ENCODE peak calls at places on chromosomes 13 and 19, in six cellular contexts. H is aorta, C is iPS DF 6.9, V is PC-3, T is uterus, I is MM.1S. M is an unnamed sample.

GRCh38 chr19:42275103-42275502 is 6.1 kb downstream of the CIC start:
- DNase-seq in H (peak; percentile 38), C (no peak), V (no peak), T (no peak), I (no peak), M (no peak)

GRCh38 chr13:35599385-35599784 is 122.9 kb upstream of the MAB21L1 start:
- DNase-seq in H (no peak), C (no peak), V (no peak), T (no peak), I (no peak), M (no peak)

GRCh38 chr19:7789447-7789846 is 26.4 kb downstream of the CLEC4M start:
- DNase-seq in H (no peak), C (no peak), V (no peak), T (no peak), I (no peak), M (no peak)

GRCh38 chr13:37741536-37741935 is 128.0 kb downstream of the TRPC4 start:
- DNase-seq in H (no peak), C (no peak), V (no peak), T (no peak), I (no peak), M (no peak)

GRCh38 chr13:107497661-107498060 is 717.7 kb downstream of the LIG4 start:
- DNase-seq in H (no peak), C (no peak), V (no peak), T (no peak), I (no peak), M (no peak)

GRCh38 chr19:17829855-17830566 is 8.7 kb upstream of the INSL3 start:
- DNase-seq in H (no peak), C (peak; percentile 82), V (peak; percentile 84), T (no peak), I (no peak), M (no peak)

GRCh38 chr19:2014081-2014693 is 1.3 kb downstream of the BTBD2 start:
- DNase-seq in H (no peak), C (no peak), V (no peak), T (no peak), I (no peak), M (no peak)

GRCh38 chr13:88895261-88895941 is 1224.2 kb downstream of the SLITRK5 start:
- DNase-seq in H (no peak), C (no peak), V (no peak), T (no peak), I (no peak), M (no peak)

GRCh38 chr13:103031332-103031873 is 34.8 kb downstream of the SLC10A2 start:
- DNase-seq in H (no peak), C (no peak), V (no peak), T (no peak), I (no peak), M (no peak)

GRCh38 chr13:53601181-53601580 is 572.6 kb downstream of the OLFM4 start:
- DNase-seq in H (no peak), C (no peak), V (no peak), T (no peak), I (no peak), M (no peak)

GRCh38 chr13:31896427-31896826 is 135.1 kb upstream of the FRY start:
- DNase-seq in H (no peak), C (no peak), V (no peak), T (no peak), I (peak; percentile 34), M (peak; percentile 66)

GRCh38 chr19:41307090-41307875 is 2.7 kb upstream of the CCDC97 start:
- DNase-seq in H (no peak), C (no peak), V (no peak), T (no peak), I (no peak), M (no peak)

GRCh38 chr19:18975011-18975410 is 34.0 kb upstream of the HOMER3 start:
- DNase-seq in H (no peak), C (no peak), V (peak; percentile 42), T (no peak), I (no peak), M (no peak)

GRCh38 chr19:2556221-2557092 is 80.5 kb downstream of the GADD45B start:
- DNase-seq in H (peak; percentile 44), C (no peak), V (no peak), T (no peak), I (no peak), M (no peak)

GRCh38 chr13:33263976-33264619 is 21.5 kb downstream of the STARD13 start:
- DNase-seq in H (no peak), C (no peak), V (no peak), T (no peak), I (no peak), M (no peak)
- H3K27ac ChIP-seq in H (no peak overlapping the region), C (no peak overlapping the region), V (no peak overlapping the region), T (peak overlapping the region; percentile 69), I (no peak overlapping the region), M (no peak overlapping the region)

DNA sequence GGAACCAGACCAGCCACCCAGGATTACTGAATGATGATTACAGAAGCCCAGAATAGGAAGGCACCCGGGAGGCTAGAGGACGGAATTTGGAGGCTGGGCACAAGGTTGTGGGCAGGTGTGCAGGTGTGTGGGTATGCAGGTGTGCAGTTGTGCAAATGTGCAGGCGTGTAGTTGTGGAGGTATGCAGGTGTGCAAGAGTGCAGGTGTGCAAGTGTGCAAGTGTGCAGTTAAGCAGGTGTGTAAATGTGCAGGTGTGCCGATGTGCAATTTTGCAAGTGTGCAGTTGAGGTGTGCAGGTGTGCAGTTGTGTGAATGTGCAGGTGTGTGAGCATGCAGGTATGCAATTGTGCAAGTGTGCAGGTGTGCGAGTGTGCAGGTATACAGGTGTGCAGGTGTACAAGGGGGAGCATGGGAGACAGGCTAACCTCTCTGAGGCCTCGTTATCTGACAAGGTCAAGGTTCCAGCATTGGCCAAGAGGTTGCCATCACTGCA is 131.8 kb downstream of the KCTD15 start:
- DNase-seq in H (no peak), C (no peak), V (no peak), T (no peak), I (no peak), M (no peak)
- H3K27ac ChIP-seq in H (no peak overlapping the region), C (no peak overlapping the region), V (no peak overlapping the region), T (no peak overlapping the region), I (no peak overlapping the region), M (no peak overlapping the region)

DNA sequence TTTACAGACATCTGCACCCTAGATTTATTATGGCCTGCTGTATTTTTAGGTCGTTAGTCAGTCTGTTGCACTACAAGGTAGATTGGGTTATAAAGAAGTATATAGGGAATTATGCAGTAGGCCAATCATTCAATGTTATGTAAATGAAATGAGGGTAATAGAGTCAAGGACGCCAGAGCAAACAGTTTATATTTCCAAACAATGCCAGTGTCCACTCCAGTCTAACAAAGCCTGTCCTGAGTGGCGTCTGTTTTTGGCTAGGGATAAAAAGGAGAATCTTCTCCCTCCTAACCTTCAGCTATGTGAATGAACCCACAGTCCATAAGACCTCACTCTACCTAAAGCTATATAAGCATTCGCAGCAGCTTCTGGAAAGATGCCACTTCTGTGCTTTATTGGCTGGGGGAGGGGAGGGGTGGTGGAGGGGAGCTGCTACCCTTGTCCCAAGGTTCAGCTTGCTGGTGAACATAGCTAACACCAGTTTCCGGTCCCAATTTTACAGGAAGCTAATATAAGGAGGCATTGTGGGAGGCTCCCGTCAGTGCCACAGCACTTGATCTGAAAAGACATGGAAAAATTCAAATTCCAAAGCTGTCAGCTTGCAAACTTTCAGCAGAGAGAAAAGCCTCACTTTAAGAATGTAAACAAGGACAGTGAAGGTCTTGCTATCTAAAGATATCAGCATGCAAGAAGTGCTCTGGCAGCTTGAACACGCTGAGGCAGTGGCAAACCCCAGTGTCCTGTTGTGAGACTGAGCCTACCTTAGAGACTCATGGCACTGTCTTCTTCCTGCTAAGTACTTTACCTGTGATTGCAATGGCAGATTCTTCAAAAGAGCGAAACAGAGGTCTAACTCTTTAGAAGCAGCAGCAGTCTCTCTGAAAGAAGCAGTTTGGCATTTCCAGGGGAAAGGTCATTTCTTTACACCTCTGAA is 369.9 kb downstream of the PCDH9 start:
- DNase-seq in H (no peak), C (no peak), V (no peak), T (no peak), I (no peak), M (no peak)
- H3K27ac ChIP-seq in H (no peak overlapping the region), C (no peak overlapping the region), V (no peak overlapping the region), T (no peak overlapping the region), I (no peak overlapping the region), M (no peak overlapping the region)

GRCh38 chr13:48401480-48401879 is 11.4 kb downstream of the LPAR6 start:
- DNase-seq in H (no peak), C (no peak), V (no peak), T (no peak), I (peak; percentile 18), M (no peak)

GRCh38 chr13:48403929-48404328 is 9.0 kb downstream of the LPAR6 start:
- DNase-seq in H (peak; percentile 48), C (no peak), V (no peak), T (no peak), I (no peak), M (no peak)

GRCh38 chr13:48400820-48401219 is 12.1 kb downstream of the LPAR6 start:
- DNase-seq in H (no peak), C (no peak), V (peak; percentile 59), T (no peak), I (peak; percentile 12), M (no peak)

GRCh38 chr13:48403151-48403631 is 9.7 kb downstream of the LPAR6 start:
- DNase-seq in H (no peak), C (no peak), V (no peak), T (no peak), I (no peak), M (no peak)

DNA sequence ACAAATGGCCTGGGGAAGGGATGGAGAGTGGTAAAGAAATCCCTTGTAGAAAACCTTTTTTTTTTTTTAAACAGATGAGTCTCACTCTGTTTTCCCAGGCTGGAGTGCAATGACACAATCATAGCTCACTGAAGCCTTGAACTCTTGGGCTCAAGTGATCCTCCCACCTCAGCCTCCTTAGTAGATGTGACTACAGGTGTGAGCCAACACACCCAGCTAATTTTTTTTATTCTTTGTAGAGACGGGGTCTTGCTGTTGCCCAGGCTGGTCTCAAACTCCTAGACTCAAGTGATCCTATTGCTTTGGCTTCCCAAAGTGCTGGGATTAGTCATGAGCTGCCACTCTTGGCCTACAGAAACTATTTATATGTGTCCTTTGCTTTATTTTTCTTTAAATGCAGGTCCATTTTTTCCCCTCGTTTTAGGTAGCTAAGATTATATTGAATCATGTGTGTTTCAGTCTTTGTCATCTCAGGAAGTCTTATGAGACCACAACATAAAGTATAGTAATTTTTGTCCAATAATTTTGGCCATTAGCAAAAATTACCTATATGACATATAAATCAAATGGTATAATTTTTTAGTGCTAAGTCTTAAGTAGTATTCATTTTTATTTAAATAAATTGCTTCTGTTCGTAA is 10.5 kb downstream of the LPAR6 start:
- DNase-seq in H (no peak), C (no peak), V (no peak), T (no peak), I (no peak), M (no peak)
- H3K27ac ChIP-seq in H (no peak overlapping the region), C (no peak overlapping the region), V (peak overlapping the region; percentile 25), T (peak overlapping the region; percentile 94), I (no peak overlapping the region), M (no peak overlapping the region)

GRCh38 chr19:34218818-34219164 is 35.6 kb upstream of the GARRE1 start:
- DNase-seq in H (no peak), C (no peak), V (no peak), T (no peak), I (no peak), M (no peak)
- H3K27ac ChIP-seq in H (no peak overlapping the region), C (no peak overlapping the region), V (peak overlapping the region; percentile 64), T (peak overlapping the region; percentile 39), I (no peak overlapping the region), M (no peak overlapping the region)